ENCODE peak calls at places on chromosome 17, in seven cellular contexts. T is AG10803; Z is AG04449; K is substantia nigra; D is activated CD8-positive, alpha-beta T cell treated with anti-CD3 and anti-CD28 coated beads, Interleukin-2, amount 10 ng/mL, durations not matched to agents 7 days and 5 days; J is AG09319; L is stomach. U is an unnamed sample.

GRCh38 chr17:82830249-82830661 is 9.6 kb downstream of the ZNF750 start:
- DNase-seq in T (no peak), Z (no peak), K (no peak), D (no peak), J (no peak), L (no peak), U (no peak)

GRCh38 chr17:74890554-74890953 is 2.9 kb downstream of the FADS6 start:
- DNase-seq in T (no peak), Z (no peak), K (no peak), D (no peak), J (no peak), L (no peak), U (no peak)

GRCh38 chr17:7440113-7440822 is 956 bp downstream of the FGF11 start:
- DNase-seq in T (no peak), Z (no peak), K (no peak), D (peak; percentile 63), J (no peak), L (peak; percentile 72), U (peak; percentile 52)

GRCh38 chr17:49928826-49929475 is 40.0 kb upstream of the DLX4 start:
- DNase-seq in T (peak; percentile 25), Z (no peak), K (no peak), D (no peak), J (no peak), L (no peak), U (no peak)

GRCh38 chr17:16463341-16464000 is 28.5 kb downstream of the LRRC75A start:
- DNase-seq in T (peak; percentile 81), Z (no peak), K (no peak), D (no peak), J (peak; percentile 35), L (peak; percentile 75), U (no peak)

GRCh38 chr17:45384800-45385262 is 47.8 kb downstream of the ARHGAP27 start:
- DNase-seq in T (no peak), Z (no peak), K (no peak), D (no peak), J (no peak), L (no peak), U (no peak)

GRCh38 chr17:47621293-47622178 is 28.2 kb upstream of the KPNB1 start:
- DNase-seq in T (peak; percentile 87), Z (peak; percentile 61), K (no peak), D (no peak), J (peak; percentile 30), L (no peak), U (no peak)

GRCh38 chr17:74199306-74200092 is 4.0 kb upstream of the RPL38 start:
- DNase-seq in T (no peak), Z (no peak), K (no peak), D (peak; percentile 76), J (no peak), L (peak; percentile 77), U (peak; percentile 69)

GRCh38 chr17:65698381-65699061 is 137.1 kb upstream of the AXIN2 start:
- DNase-seq in T (peak; percentile 27), Z (no peak), K (no peak), D (no peak), J (no peak), L (no peak), U (no peak)

GRCh38 chr17:32253117-32253611 is 12.5 kb upstream of the RHBDL3 start:
- DNase-seq in T (peak; percentile 68), Z (no peak), K (no peak), D (peak; percentile 87), J (peak; percentile 37), L (peak; percentile 87), U (peak; percentile 82)

GRCh38 chr17:46013502-46014165 is 14.6 kb downstream of the STH start:
- DNase-seq in T (peak; percentile 82), Z (peak; percentile 10), K (no peak), D (no peak), J (no peak), L (no peak), U (no peak)

GRCh38 chr17:27385626-27386025 is 70.6 kb upstream of the KSR1 start:
- DNase-seq in T (no peak), Z (no peak), K (no peak), D (no peak), J (no peak), L (no peak), U (no peak)

GRCh38 chr17:79927136-79927661 is 88.0 kb upstream of the CBX4 start:
- DNase-seq in T (no peak), Z (no peak), K (no peak), D (peak; percentile 56), J (no peak), L (no peak), U (peak; percentile 29)

GRCh38 chr17:31389673-31390381 is 1.6 kb upstream of the RAB11FIP4 start:
- DNase-seq in T (no peak), Z (no peak), K (no peak), D (no peak), J (no peak), L (peak; percentile 21), U (no peak)

GRCh38 chr17:35002876-35003551 is 22.7 kb downstream of the LIG3 start:
- DNase-seq in T (no peak), Z (no peak), K (no peak), D (no peak), J (no peak), L (peak; percentile 77), U (no peak)

GRCh38 chr17:7644768-7645167 is 6.0 kb upstream of the ATP1B2 start:
- DNase-seq in T (no peak), Z (no peak), K (no peak), D (no peak), J (no peak), L (no peak), U (peak; percentile 37)

GRCh38 chr17:40063915-40064531 is 1.3 kb downstream of the THRA start:
- DNase-seq in T (no peak), Z (no peak), K (no peak), D (no peak), J (no peak), L (no peak), U (no peak)

GRCh38 chr17:29753845-29754439 is 131.2 kb upstream of the CORO6 start:
- DNase-seq in T (no peak), Z (no peak), K (no peak), D (no peak), J (no peak), L (no peak), U (no peak)

GRCh38 chr17:68603027-68603426 is 1.9 kb upstream of the FAM20A start:
- DNase-seq in T (no peak), Z (no peak), K (no peak), D (no peak), J (no peak), L (no peak), U (no peak)

GRCh38 chr17:30380106-30380420 is 1.3 kb downstream of the CPD start:
- DNase-seq in T (no peak), Z (no peak), K (no peak), D (no peak), J (no peak), L (no peak), U (no peak)

GRCh38 chr17:75826561-75827290 is 17.5 kb downstream of the UNC13D start:
- DNase-seq in T (no peak), Z (no peak), K (no peak), D (no peak), J (no peak), L (no peak), U (no peak)

GRCh38 chr17:9987779-9988585 is 82.9 kb upstream of the RCVRN start:
- DNase-seq in T (no peak), Z (no peak), K (no peak), D (peak; percentile 37), J (no peak), L (no peak), U (peak; percentile 18)

GRCh38 chr17:1834378-1835149 is 4.8 kb downstream of the RPA1 start:
- DNase-seq in T (no peak), Z (no peak), K (no peak), D (peak; percentile 54), J (no peak), L (no peak), U (peak; percentile 41)

GRCh38 chr17:74601944-74602572 is 10.0 kb upstream of the CD300LD start:
- DNase-seq in T (peak; percentile 34), Z (no peak), K (no peak), D (peak; percentile 56), J (no peak), L (no peak), U (peak; percentile 51)

GRCh38 chr17:14840616-14841231 is 424.4 kb downstream of the PMP22 start:
- DNase-seq in T (peak; percentile 58), Z (peak; percentile 73), K (no peak), D (no peak), J (no peak), L (no peak), U (no peak)

GRCh38 chr17:193841-194806 is 12.7 kb upstream of the DOC2B start:
- DNase-seq in T (no peak), Z (no peak), K (no peak), D (no peak), J (no peak), L (no peak), U (no peak)

GRCh38 chr17:44902135-44902760 is 3.0 kb upstream of the EFTUD2 start:
- DNase-seq in T (no peak), Z (no peak), K (no peak), D (no peak), J (no peak), L (no peak), U (no peak)

GRCh38 chr17:5034651-5035050 is 575 bp downstream of the SLC52A1 start:
- DNase-seq in T (no peak), Z (no peak), K (no peak), D (no peak), J (no peak), L (no peak), U (no peak)

GRCh38 chr17:17416400-17417360 is 60.1 kb upstream of the MED9 start:
- DNase-seq in T (peak; percentile 79), Z (no peak), K (no peak), D (peak; percentile 45), J (peak; percentile 34), L (peak; percentile 58), U (peak; percentile 61)

GRCh38 chr17:969767-970387 is 9.7 kb downstream of the NXN start:
- DNase-seq in T (no peak), Z (no peak), K (no peak), D (no peak), J (no peak), L (no peak), U (no peak)

GRCh38 chr17:64092952-64093451 is 36.9 kb downstream of the ERN1 start:
- DNase-seq in T (no peak), Z (no peak), K (no peak), D (no peak), J (no peak), L (no peak), U (no peak)

GRCh38 chr17:65137076-65137935 is at the start of gene RGS9:
- DNase-seq in T (peak; percentile 45), Z (no peak), K (peak; percentile 50), D (peak; percentile 86), J (no peak), L (peak; percentile 90), U (peak; percentile 90)

GRCh38 chr17:2064511-2064910 is 9.6 kb downstream of the HIC1 start:
- DNase-seq in T (no peak), Z (no peak), K (no peak), D (no peak), J (no peak), L (no peak), U (no peak)

GRCh38 chr17:12729086-12729485 is 60.2 kb upstream of the ARHGAP44 start:
- DNase-seq in T (no peak), Z (no peak), K (no peak), D (no peak), J (no peak), L (no peak), U (no peak)

GRCh38 chr17:1002412-1002753 is 5.5 kb downstream of the TIMM22 start:
- DNase-seq in T (no peak), Z (no peak), K (no peak), D (no peak), J (no peak), L (no peak), U (no peak)

GRCh38 chr17:75625813-75626486 is 7.3 kb upstream of the SMIM5 start:
- DNase-seq in T (no peak), Z (no peak), K (no peak), D (peak; percentile 52), J (no peak), L (no peak), U (no peak)

GRCh38 chr17:45282683-45283644 is 21.1 kb upstream of the SPATA32 start:
- DNase-seq in T (peak; percentile 42), Z (no peak), K (no peak), D (peak; percentile 29), J (no peak), L (no peak), U (no peak)

GRCh38 chr17:79845601-79845949 is 6.3 kb upstream of the CBX4 start:
- DNase-seq in T (peak; percentile 22), Z (no peak), K (no peak), D (no peak), J (no peak), L (no peak), U (no peak)